ENCODE peak calls at places on chromosomes 6 and 20, in six cellular contexts. E is uterus, B is tibial nerve, Q is breast epithelium, L is A549, T is IMR-90. D is an unnamed sample.
A peak's percentile ranks its signal among the peaks of the same experiment; 100 is the strongest.

GRCh38 chr6:152529364-152529763 is 107.8 kb downstream of the SYNE1 start:
- DNase-seq in L (no peak), T (peak; percentile 66), Q (no peak), E (no peak), B (no peak), D (no peak)

GRCh38 chr20:20446001-20446400 is 78.1 kb downstream of the INSM1 start:
- DNase-seq in T (no peak), Q (no peak), L (no peak), B (no peak), E (no peak), D (no peak)

GRCh38 chr20:38214871-38215788 is 45.4 kb downstream of the KIAA1755 start:
- DNase-seq in E (no peak), L (no peak), T (no peak), B (no peak), Q (no peak), D (no peak)

GRCh38 chr6:110476046-110476849 is at the start of gene SLC22A16:
- DNase-seq in L (no peak), Q (no peak), E (no peak), B (no peak), T (no peak), D (no peak)

GRCh38 chr6:152981989-152982767 is 663 bp downstream of the FBXO5 start:
- DNase-seq in E (peak; percentile 43), Q (no peak), T (no peak), L (no peak), B (no peak), D (no peak)

GRCh38 chr6:107866606-107867301 is 42.6 kb upstream of the SCML4 start:
- DNase-seq in L (no peak), B (no peak), E (no peak), T (peak; percentile 34), Q (no peak), D (no peak)

GRCh38 chr20:12270863-12271262 is 353.2 kb downstream of the BTBD3 start:
- DNase-seq in T (no peak), B (no peak), E (no peak), L (no peak), Q (no peak), D (no peak)

GRCh38 chr20:57714409-57715267 is 4.8 kb upstream of the PMEPA1 start:
- DNase-seq in T (peak; percentile 69), L (peak; percentile 66), B (no peak), E (no peak), Q (no peak), D (peak; percentile 96)

GRCh38 chr6:147222160-147222838 is 18.1 kb downstream of the STXBP5 start:
- DNase-seq in B (no peak), T (peak; percentile 52), L (no peak), Q (no peak), E (no peak), D (no peak)

GRCh38 chr20:46130534-46130933 is 12.4 kb downstream of the CD40 start:
- DNase-seq in B (no peak), L (no peak), Q (no peak), T (no peak), E (no peak), D (no peak)

GRCh38 chr20:46133886-46134654 is 16.0 kb downstream of the CD40 start:
- DNase-seq in E (no peak), B (no peak), Q (no peak), L (no peak), T (no peak), D (no peak)

GRCh38 chr20:46134716-46135115 is 16.6 kb downstream of the CD40 start:
- DNase-seq in Q (no peak), B (no peak), E (no peak), L (no peak), T (no peak), D (no peak)

GRCh38 chr20:46131396-46131795 is 13.3 kb downstream of the CD40 start:
- DNase-seq in E (no peak), T (peak; percentile 5), B (no peak), L (no peak), Q (no peak), D (no peak)

DNA sequence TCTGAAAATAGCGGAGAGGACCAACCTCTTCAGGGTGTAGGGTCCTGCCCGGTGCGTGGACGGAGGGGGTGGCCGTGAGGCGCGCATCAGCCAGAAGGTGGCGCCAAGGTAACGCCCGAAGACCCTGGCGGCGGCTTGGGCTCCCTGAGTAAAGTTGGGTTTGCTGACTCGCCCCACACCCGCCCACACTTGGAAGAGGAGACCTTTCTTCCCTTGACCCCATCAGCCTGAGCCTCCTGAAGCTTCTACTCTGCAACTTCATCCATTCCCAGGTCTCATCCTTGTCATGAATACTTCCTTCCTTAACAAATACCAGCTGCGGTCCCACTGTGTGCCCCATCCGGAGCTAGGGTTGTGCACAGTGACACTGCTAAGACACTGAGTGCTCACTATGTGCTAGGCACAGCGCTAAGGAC is 14.6 kb downstream of the CD40 start:
- DNase-seq in Q (peak; percentile 47), T (peak; percentile 43), B (peak; percentile 47), E (peak; percentile 65), L (peak; percentile 77), D (peak; percentile 79)
- TF ChIP-seq POLR2A in Q (no peak), T (no peak), B (no peak), E (no peak), L (no peak), D (no peak)

GRCh38 chr6:2988426-2989331 is 11.0 kb upstream of the NQO2 start:
- DNase-seq in E (peak; percentile 86), T (peak; percentile 95), B (peak; percentile 80), Q (peak; percentile 82), L (peak; percentile 58), D (peak; percentile 71)

GRCh38 chr6:2992330-2992979 is 7.2 kb upstream of the NQO2 start:
- DNase-seq in B (no peak), E (no peak), L (no peak), Q (no peak), T (no peak), D (no peak)

GRCh38 chr6:2990932-2991506 is 8.7 kb upstream of the NQO2 start:
- DNase-seq in L (no peak), T (no peak), E (no peak), Q (no peak), B (no peak), D (no peak)

GRCh38 chr6:2989332-2990178 is 10.1 kb upstream of the NQO2 start:
- DNase-seq in Q (peak; percentile 92), L (peak; percentile 44), E (peak; percentile 81), B (peak; percentile 72), T (peak; percentile 95), D (peak; percentile 42)

DNA sequence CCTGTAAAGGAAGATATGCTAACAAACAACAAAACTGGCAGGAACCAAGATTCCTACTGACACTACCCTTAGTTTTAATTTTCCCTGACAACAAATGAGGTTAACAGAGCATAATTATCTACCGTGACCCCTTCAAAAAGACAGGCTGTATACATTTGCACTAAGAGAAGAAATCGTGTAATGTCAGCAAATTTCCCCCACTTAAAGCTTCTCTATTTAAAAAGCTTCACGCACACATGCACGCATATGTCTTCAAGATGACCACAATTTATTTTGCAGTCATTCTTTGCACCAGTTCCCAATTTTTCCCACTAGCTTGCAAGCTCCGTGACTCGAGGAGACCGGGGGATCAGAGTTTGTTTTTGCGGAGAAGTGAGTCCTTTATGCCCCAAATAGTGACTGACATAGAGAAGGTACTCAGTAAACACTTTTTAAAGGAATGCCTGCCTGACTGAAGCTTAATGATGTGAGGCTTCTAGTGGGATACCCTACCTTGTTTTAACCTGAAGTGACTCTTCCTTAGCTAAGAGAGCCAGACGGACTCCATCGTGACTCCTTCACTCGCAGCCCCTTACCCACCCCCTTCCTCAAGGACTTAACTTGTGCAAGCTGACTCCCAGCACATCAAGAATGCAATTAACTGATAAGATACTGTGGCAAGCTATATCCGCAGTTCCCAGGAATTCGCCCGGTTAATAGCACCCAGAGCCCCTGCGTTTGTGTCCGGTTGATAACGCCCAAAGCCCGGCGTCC is 9.3 kb upstream of the NQO2 start:
- DNase-seq in T (no peak), B (no peak), Q (no peak), E (no peak), L (no peak), D (no peak)
- TF ChIP-seq POLR2A in T (no peak), B (no peak), Q (no peak), E (no peak), L (no peak), D (no peak)

GRCh38 chr20:32639284-32639683 is 34.5 kb downstream of the C20orf203 start:
- DNase-seq in T (no peak), B (no peak), E (no peak), L (no peak), Q (no peak), D (no peak)

GRCh38 chr20:32641464-32641863 is 32.3 kb downstream of the C20orf203 start:
- DNase-seq in E (no peak), B (no peak), Q (no peak), T (no peak), L (no peak), D (no peak)

GRCh38 chr20:32645134-32645533 is 28.6 kb downstream of the C20orf203 start:
- DNase-seq in E (no peak), B (no peak), Q (no peak), T (no peak), L (no peak), D (no peak)

GRCh38 chr20:32638848-32639247 is 34.9 kb downstream of the C20orf203 start:
- DNase-seq in Q (no peak), T (no peak), B (no peak), E (no peak), L (no peak), D (no peak)

GRCh38 chr20:32642257-32643046 is 31.3 kb downstream of the C20orf203 start:
- DNase-seq in T (no peak), E (no peak), L (no peak), Q (no peak), B (no peak), D (no peak)
- TF ChIP-seq POLR2A in T (no peak), E (no peak), L (no peak), Q (no peak), B (no peak), D (no peak)

DNA sequence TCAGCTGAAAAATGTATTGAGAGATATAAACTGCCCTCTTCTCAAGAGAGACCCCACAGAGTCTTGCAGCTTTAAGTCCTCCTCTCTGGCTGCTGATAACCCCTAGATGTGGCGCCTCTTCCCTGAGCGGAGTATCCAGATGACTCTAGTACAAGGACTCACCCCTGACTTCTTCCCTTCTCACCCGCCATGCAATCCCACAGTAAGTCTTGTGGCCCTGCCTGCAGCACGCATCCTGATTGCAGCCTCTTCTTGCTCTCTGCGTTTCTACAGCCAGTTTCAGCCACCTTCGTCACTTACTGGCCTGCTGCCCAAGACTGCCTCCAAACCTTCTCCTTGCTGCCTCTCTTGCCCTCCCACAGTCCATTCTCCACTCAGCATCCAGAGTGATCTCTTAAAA is 2.3 kb upstream of the RPP40 start:
- DNase-seq in L (no peak), T (peak; percentile 11), E (no peak), Q (no peak), B (no peak), D (no peak)
- TF ChIP-seq POLR2A in L (no peak), T (no peak), E (no peak), Q (no peak), B (no peak), D (no peak)

GRCh38 chr6:63582579-63583231 is 10.4 kb downstream of the LOC128125822 start:
- DNase-seq in T (no peak), B (no peak), E (no peak), Q (no peak), L (no peak), D (no peak)
- TF ChIP-seq POLR2A in T (peak; percentile 26), B (no peak), E (no peak), Q (no peak), L (no peak), D (no peak)